ENCODE peak calls at places on chromosomes 7 and 10, in five cellular contexts. W is astrocyte of the spinal cord, F is fibroblast of mammary gland, B is GM12864, K is lower leg skin. R is an unnamed sample.

GRCh38 chr7:38393874-38394273 is 120.4 kb upstream of the TARP start:
- DNase-seq in W (no peak), F (no peak), B (peak), K (no peak), R (no peak)

GRCh38 chr7:18997477-18998130 is 119.8 kb downstream of the TWIST1 start:
- DNase-seq in W (no peak), F (no peak), B (no peak), K (no peak), R (no peak)

GRCh38 chr10:974038-974784 is 14.0 kb upstream of the GTPBP4 start:
- DNase-seq in W (peak), F (peak), B (no peak), K (peak), R (no peak)

GRCh38 chr10:70513848-70514309 is 35.3 kb downstream of the PALD1 start:
- DNase-seq in W (no peak), F (no peak), B (no peak), K (no peak), R (no peak)

GRCh38 chr10:11331706-11332105 is 279.7 kb downstream of the USP6NL start:
- DNase-seq in W (peak), F (peak), B (no peak), K (no peak), R (no peak)

GRCh38 chr10:6255548-6256061 is 52.9 kb downstream of the PFKFB3 start:
- DNase-seq in W (no peak), F (no peak), B (no peak), K (no peak), R (no peak)

GRCh38 chr10:12849351-12850181 is 151.9 kb downstream of the CCDC3 start:
- DNase-seq in W (no peak), F (peak), B (no peak), K (peak), R (no peak)

GRCh38 chr7:77894574-77895091 is 96.1 kb downstream of the PHTF2 start:
- DNase-seq in W (no peak), F (no peak), B (no peak), K (no peak), R (no peak)

GRCh38 chr10:34760606-34761005 is 54.5 kb downstream of the PARD3 start:
- DNase-seq in W (no peak), F (peak), B (no peak), K (no peak), R (no peak)

GRCh38 chr7:2757361-2757903 is 69.4 kb downstream of the AMZ1 start:
- DNase-seq in W (no peak), F (no peak), B (no peak), K (peak), R (no peak)
- H3K4me3 ChIP-seq in W (no peak), F (peak), B (no peak), K (no peak), R (no peak)

GRCh38 chr10:102647433-102648268 is 3.4 kb downstream of the TRIM8 start:
- DNase-seq in W (no peak), F (no peak), B (no peak), K (no peak), R (no peak)
- H3K4me3 ChIP-seq in W (peak), F (peak), B (peak), K (no peak), R (peak)

GRCh38 chr10:103184615-103185014 is 8.5 kb downstream of the NT5C2 start:
- DNase-seq in W (peak), F (no peak), B (no peak), K (no peak), R (no peak)
- H3K4me3 ChIP-seq in W (no peak), F (no peak), B (no peak), K (no peak), R (no peak)

GRCh38 chr7:44441079-44441478 is 49.4 kb downstream of the NUDCD3 start:
- DNase-seq in W (no peak), F (no peak), B (no peak), K (no peak), R (no peak)
- H3K4me3 ChIP-seq in W (no peak), F (no peak), B (no peak), K (no peak), R (no peak)

DNA sequence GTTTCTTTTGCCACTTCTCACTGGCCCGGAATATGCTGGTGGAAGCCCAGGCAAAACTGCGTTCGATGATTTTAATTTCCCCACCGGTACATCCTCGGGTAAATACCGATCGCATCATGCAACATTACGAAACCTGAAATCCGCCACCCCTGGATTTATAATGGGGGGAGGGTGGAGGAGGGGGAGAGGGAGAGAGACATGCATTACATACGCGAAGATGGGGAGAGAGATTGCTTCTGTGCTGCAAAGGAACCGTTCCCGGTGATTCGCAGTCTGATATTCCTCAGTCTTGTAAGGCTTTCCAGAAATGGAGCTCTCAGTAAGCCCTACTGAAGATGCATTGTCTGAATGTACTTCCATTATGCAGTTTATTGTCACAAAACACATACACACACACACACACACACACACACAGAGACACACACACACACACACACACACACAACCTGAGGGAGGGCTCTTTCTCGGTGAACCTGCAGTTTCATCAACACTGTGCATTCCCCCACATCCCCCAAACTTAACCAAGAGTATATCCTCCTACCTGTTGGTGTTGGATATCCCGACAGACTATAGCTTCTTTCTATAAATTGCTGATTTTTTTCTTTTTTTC is 741 bp downstream of the GPR85 start:
- DNase-seq in W (peak), F (peak), B (no peak), K (no peak), R (peak)
- H3K4me3 ChIP-seq in W (peak), F (peak), B (no peak), K (no peak), R (no peak)

DNA sequence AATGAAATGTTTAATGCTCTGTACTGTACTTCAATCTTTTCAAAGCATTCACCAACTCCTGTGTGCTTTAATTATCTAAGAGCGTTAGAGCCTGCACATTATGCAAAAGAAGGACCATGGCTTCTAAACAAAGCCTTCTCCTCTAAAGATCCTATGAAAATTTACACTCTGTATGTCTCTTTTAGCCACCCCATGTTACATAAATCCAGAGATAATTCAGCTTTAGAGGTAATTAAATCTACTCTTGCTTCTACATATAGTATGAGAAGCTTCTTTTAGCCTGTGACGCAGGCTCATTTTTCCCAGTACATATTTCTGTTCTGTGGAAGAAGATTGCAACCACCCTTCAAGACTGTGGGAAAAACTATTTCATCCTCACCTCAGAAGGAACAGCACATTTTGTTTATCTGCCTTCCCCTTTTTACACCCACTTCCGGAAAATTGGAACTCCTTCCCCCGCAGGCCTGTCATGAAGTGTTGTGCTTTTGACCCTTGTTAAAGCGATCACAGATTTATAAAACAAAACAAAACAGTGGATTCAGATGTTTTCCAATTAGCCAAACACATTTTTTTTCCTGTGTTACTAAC is 8.1 kb upstream of the TAS2R16 start:
- DNase-seq in W (no peak), F (no peak), B (no peak), K (no peak), R (no peak)
- H3K4me3 ChIP-seq in W (no peak), F (no peak), B (no peak), K (no peak), R (no peak)

DNA sequence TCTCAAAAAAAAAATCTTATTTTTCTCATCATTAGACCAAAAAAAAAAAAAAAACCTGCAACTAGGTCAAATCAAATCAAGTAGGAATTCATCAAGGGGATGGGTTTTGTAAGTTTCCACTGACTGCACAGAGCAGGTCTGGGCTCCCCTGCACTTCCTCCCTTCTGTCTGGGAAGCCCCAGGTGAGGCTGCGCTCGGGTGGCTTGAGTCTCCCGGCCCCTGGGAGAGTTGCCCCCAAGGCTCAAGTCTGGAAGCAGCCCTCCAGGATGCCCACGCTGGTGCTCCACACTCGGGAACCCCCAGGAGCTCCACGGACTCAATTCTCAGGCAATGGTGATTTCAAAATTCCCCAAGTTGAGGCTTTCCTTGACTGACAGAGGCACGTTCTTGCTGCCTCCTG is 41.7 kb upstream of the RBM33 start:
- DNase-seq in W (no peak), F (no peak), B (no peak), K (peak), R (no peak)
- H3K4me3 ChIP-seq in W (no peak), F (no peak), B (no peak), K (no peak), R (no peak)

R was measured in CD4-positive, alpha-beta memory T cell.